ENCODE peak calls at places on chromosomes 16 and 17, in five cellular contexts. L, G, O, T and R are unnamed samples.

GRCh38 chr16:586645-587590 is 2.9 kb upstream of the RAB40C start:
- DNase-seq in T (no peak), G (no peak), L (no peak), O (peak), R (no peak)

GRCh38 chr17:42809250-42809649 is 10.6 kb downstream of the CNTD1 start:
- DNase-seq in G (no peak), L (no peak), O (peak), T (no peak), R (peak)

GRCh38 chr16:7334801-7335560 is 2.3 kb downstream of the RBFOX1 start:
- DNase-seq in L (no peak), O (peak), G (no peak), T (no peak), R (no peak)

GRCh38 chr16:54454616-54455015 is 168.0 kb upstream of the IRX3 start:
- DNase-seq in T (no peak), G (no peak), L (no peak), O (no peak), R (no peak)

GRCh38 chr17:17058304-17058703 is 16.0 kb downstream of the MPRIP start:
- DNase-seq in G (no peak), O (no peak), T (no peak), L (no peak), R (no peak)

GRCh38 chr17:66415366-66416206 is 113.2 kb downstream of the PRKCA start:
- DNase-seq in G (no peak), T (no peak), O (no peak), L (no peak), R (no peak)

GRCh38 chr17:3602499-3602898 is 6.7 kb downstream of the TRPV1 start:
- DNase-seq in G (no peak), L (no peak), O (no peak), T (no peak), R (no peak)

GRCh38 chr17:44914148-44914547 is 1.2 kb downstream of the GFAP start:
- DNase-seq in G (no peak), L (no peak), O (no peak), T (no peak), R (no peak)

GRCh38 chr16:78396046-78396445 is 296.6 kb downstream of the WWOX start:
- DNase-seq in G (no peak), L (no peak), T (no peak), O (no peak), R (no peak)
- TF ChIP-seq CTCF in G (peak), L (no peak), T (peak), O (no peak), R (peak)

GRCh38 chr16:70805380-70805779 is 4.4 kb upstream of the VAC14 start:
- DNase-seq in L (no peak), T (no peak), G (no peak), O (no peak), R (no peak)

GRCh38 chr16:70804153-70804728 is 3.3 kb upstream of the VAC14 start:
- DNase-seq in O (no peak), G (no peak), T (peak), L (no peak), R (peak)

GRCh38 chr16:70804729-70805169 is 3.8 kb upstream of the VAC14 start:
- DNase-seq in G (no peak), T (no peak), L (no peak), O (no peak), R (no peak)

GRCh38 chr16:70801611-70802010 is 653 bp upstream of the VAC14 start:
- DNase-seq in L (no peak), O (no peak), G (no peak), T (no peak), R (no peak)

GRCh38 chr16:70803354-70803753 is 2.4 kb upstream of the VAC14 start:
- DNase-seq in L (no peak), O (no peak), T (no peak), G (no peak), R (no peak)
- H3K27ac ChIP-seq in L (no peak), O (no peak), T (peak), G (no peak), R (peak)

GRCh38 chr17:74815671-74816370 is 39.7 kb upstream of the NAT9 start:
- DNase-seq in G (no peak), T (no peak), O (no peak), L (no peak), R (no peak)
- TF ChIP-seq CTCF in G (no peak), T (peak), O (no peak), L (no peak), R (no peak)

GRCh38 chr17:5115673-5116651 is at the start of gene USP6:
- DNase-seq in L (no peak), T (no peak), O (peak), G (no peak), R (no peak)

GRCh38 chr17:5111402-5112204 is at the start of gene ZNF232:
- DNase-seq in O (peak), G (peak), L (peak), T (peak), R (peak)

GRCh38 chr17:5110816-5111215 is 862 bp downstream of the ZNF232 start:
- DNase-seq in O (no peak), T (no peak), G (no peak), L (no peak), R (no peak)
- H3K27ac ChIP-seq in O (peak), T (no peak), G (no peak), L (no peak), R (no peak)

DNA sequence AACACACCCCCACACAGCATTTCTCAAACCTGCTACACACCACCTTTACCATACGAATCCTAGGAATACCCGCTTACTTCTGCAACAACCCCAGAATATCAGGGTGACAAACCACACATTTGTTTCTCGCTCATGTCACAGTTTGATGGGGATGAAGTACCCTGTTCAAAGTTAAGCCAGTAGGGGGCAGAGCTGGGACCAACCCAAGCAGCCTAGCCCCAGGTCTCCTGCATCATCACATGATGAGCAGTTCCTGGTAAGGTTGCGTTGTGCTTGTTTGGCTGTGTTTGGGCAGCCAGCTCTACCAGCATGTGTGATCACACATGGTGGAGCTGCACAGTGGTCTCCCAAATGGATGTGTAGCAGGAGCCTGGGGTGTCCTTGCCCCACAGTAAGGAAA is 103.6 kb upstream of the C16orf82 start:
- DNase-seq in L (no peak), G (no peak), O (no peak), T (no peak), R (no peak)
- TF ChIP-seq CTCF in L (no peak), G (no peak), O (no peak), T (peak), R (peak)